ENCODE peak calls at places on chromosomes 6 and 20, in eight cellular contexts. One of them, this sample, is unnamed.

GRCh38 chr6:104995989-104996617 is 39.2 kb downstream of the LIN28B start:
- DNase-seq in fibroblast of lung: peak; percentile 54
- DNase-seq in MM.1S: peak; percentile 9
- DNase-seq in HCT116: no peak
- DNase-seq in kidney: no peak
- DNase-seq in OCI-LY7: no peak
- DNase-seq in PC-9: no peak
- DNase-seq in tibial artery: no peak
- DNase-seq in this sample: no peak

GRCh38 chr6:11414564-11414963 is 123.0 kb upstream of the TMEM170B start:
- DNase-seq in fibroblast of lung: no peak
- DNase-seq in MM.1S: peak; percentile 65
- DNase-seq in HCT116: peak; percentile 57
- DNase-seq in kidney: no peak
- DNase-seq in OCI-LY7: no peak
- DNase-seq in PC-9: peak; percentile 69
- DNase-seq in tibial artery: no peak
- DNase-seq in this sample: no peak

GRCh38 chr6:37624121-37624520 is 73.6 kb downstream of the MDGA1 start:
- DNase-seq in fibroblast of lung: no peak
- DNase-seq in MM.1S: no peak
- DNase-seq in HCT116: no peak
- DNase-seq in kidney: no peak
- DNase-seq in OCI-LY7: no peak
- DNase-seq in PC-9: peak; percentile 95
- DNase-seq in tibial artery: no peak
- DNase-seq in this sample: no peak

GRCh38 chr6:9623228-9623832 is 791.5 kb downstream of the TFAP2A start:
- DNase-seq in fibroblast of lung: no peak
- DNase-seq in MM.1S: peak; percentile 10
- DNase-seq in HCT116: no peak
- DNase-seq in kidney: no peak
- DNase-seq in OCI-LY7: no peak
- DNase-seq in PC-9: no peak
- DNase-seq in tibial artery: no peak
- DNase-seq in this sample: no peak

GRCh38 chr6:20933057-20933792 is 399.0 kb downstream of the CDKAL1 start:
- DNase-seq in fibroblast of lung: no peak
- DNase-seq in MM.1S: no peak
- DNase-seq in HCT116: no peak
- DNase-seq in kidney: no peak
- DNase-seq in OCI-LY7: no peak
- DNase-seq in PC-9: no peak
- DNase-seq in tibial artery: no peak
- DNase-seq in this sample: no peak

GRCh38 chr6:157273756-157274088 is 49.6 kb downstream of the TMEM242 start:
- DNase-seq in fibroblast of lung: peak; percentile 35
- DNase-seq in MM.1S: no peak
- DNase-seq in HCT116: peak; percentile 31
- DNase-seq in kidney: no peak
- DNase-seq in OCI-LY7: peak; percentile 84
- DNase-seq in PC-9: peak; percentile 18
- DNase-seq in tibial artery: no peak
- DNase-seq in this sample: no peak

GRCh38 chr6:70124882-70125535 is 177.9 kb downstream of the COL9A1 start:
- DNase-seq in fibroblast of lung: peak; percentile 38
- DNase-seq in MM.1S: no peak
- DNase-seq in HCT116: no peak
- DNase-seq in kidney: no peak
- DNase-seq in OCI-LY7: no peak
- DNase-seq in PC-9: no peak
- DNase-seq in tibial artery: no peak
- DNase-seq in this sample: no peak

GRCh38 chr20:61628901-61629300 is 376.8 kb downstream of the CDH4 start:
- DNase-seq in fibroblast of lung: no peak
- DNase-seq in MM.1S: no peak
- DNase-seq in HCT116: no peak
- DNase-seq in kidney: peak; percentile 69
- DNase-seq in OCI-LY7: no peak
- DNase-seq in PC-9: no peak
- DNase-seq in tibial artery: no peak
- DNase-seq in this sample: no peak

GRCh38 chr6:142693446-142693845 is 251.5 kb downstream of the HIVEP2 start:
- DNase-seq in fibroblast of lung: peak; percentile 54
- DNase-seq in MM.1S: no peak
- DNase-seq in HCT116: no peak
- DNase-seq in kidney: no peak
- DNase-seq in OCI-LY7: no peak
- DNase-seq in PC-9: no peak
- DNase-seq in tibial artery: no peak
- DNase-seq in this sample: peak; percentile 3

GRCh38 chr6:127869772-127870404 is 31.0 kb downstream of the THEMIS start:
- DNase-seq in fibroblast of lung: no peak
- DNase-seq in MM.1S: no peak
- DNase-seq in HCT116: no peak
- DNase-seq in kidney: no peak
- DNase-seq in OCI-LY7: no peak
- DNase-seq in PC-9: no peak
- DNase-seq in tibial artery: no peak
- DNase-seq in this sample: no peak

GRCh38 chr6:112431803-112432202 is 84.7 kb downstream of the RFPL4B start:
- DNase-seq in fibroblast of lung: no peak
- DNase-seq in MM.1S: no peak
- DNase-seq in HCT116: no peak
- DNase-seq in kidney: no peak
- DNase-seq in OCI-LY7: no peak
- DNase-seq in PC-9: no peak
- DNase-seq in tibial artery: no peak
- DNase-seq in this sample: no peak

GRCh38 chr6:72363844-72364740 is 257.8 kb upstream of the KCNQ5 start:
- DNase-seq in fibroblast of lung: peak; percentile 90
- DNase-seq in MM.1S: no peak
- DNase-seq in HCT116: no peak
- DNase-seq in kidney: no peak
- DNase-seq in OCI-LY7: no peak
- DNase-seq in PC-9: peak; percentile 61
- DNase-seq in tibial artery: no peak
- DNase-seq in this sample: peak; percentile 68

GRCh38 chr6:107965746-107966145 is 7.7 kb upstream of the SEC63 start:
- DNase-seq in fibroblast of lung: no peak
- DNase-seq in MM.1S: no peak
- DNase-seq in HCT116: no peak
- DNase-seq in kidney: no peak
- DNase-seq in OCI-LY7: no peak
- DNase-seq in PC-9: no peak
- DNase-seq in tibial artery: no peak
- DNase-seq in this sample: no peak

GRCh38 chr6:13818341-13818740 is 4.0 kb upstream of the MCUR1 start:
- DNase-seq in fibroblast of lung: no peak
- DNase-seq in MM.1S: no peak
- DNase-seq in HCT116: no peak
- DNase-seq in kidney: no peak
- DNase-seq in OCI-LY7: no peak
- DNase-seq in PC-9: no peak
- DNase-seq in tibial artery: no peak
- DNase-seq in this sample: no peak

GRCh38 chr6:31203345-31203979 is 33.0 kb upstream of the POU5F1 start:
- DNase-seq in fibroblast of lung: peak; percentile 58
- DNase-seq in MM.1S: peak; percentile 85
- DNase-seq in HCT116: peak; percentile 74
- DNase-seq in kidney: no peak
- DNase-seq in OCI-LY7: peak; percentile 74
- DNase-seq in PC-9: peak; percentile 52
- DNase-seq in tibial artery: no peak
- DNase-seq in this sample: peak; percentile 67

GRCh38 chr6:137309078-137309762 is 90.0 kb upstream of the IFNGR1 start:
- DNase-seq in fibroblast of lung: peak; percentile 49
- DNase-seq in MM.1S: no peak
- DNase-seq in HCT116: peak; percentile 22
- DNase-seq in kidney: peak; percentile 81
- DNase-seq in OCI-LY7: no peak
- DNase-seq in PC-9: peak; percentile 77
- DNase-seq in tibial artery: peak; percentile 71
- DNase-seq in this sample: peak; percentile 48

DNA sequence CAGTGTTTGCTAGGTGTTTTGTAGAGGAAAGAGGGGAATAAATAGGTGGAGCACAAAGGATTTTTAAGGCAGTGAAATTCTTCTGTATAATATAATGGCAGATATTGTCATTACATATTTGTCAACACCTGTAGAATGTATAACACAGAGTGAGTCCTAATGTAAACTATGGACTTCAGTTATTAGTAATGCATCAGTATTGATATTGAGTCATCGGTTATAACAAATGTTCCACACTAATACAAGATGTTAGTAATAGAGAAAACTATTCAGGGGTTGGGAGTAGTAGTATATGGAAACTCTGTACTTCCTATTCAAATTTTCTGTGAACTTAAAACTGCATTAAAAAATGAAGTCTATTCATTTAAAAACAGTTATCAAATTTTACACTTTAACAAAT is 299.2 kb downstream of the UBE3D start:
- DNase-seq in fibroblast of lung: no peak
- DNase-seq in MM.1S: no peak
- DNase-seq in HCT116: no peak
- DNase-seq in kidney: no peak
- DNase-seq in OCI-LY7: no peak
- DNase-seq in PC-9: no peak
- DNase-seq in tibial artery: no peak
- DNase-seq in this sample: no peak
- H3K27ac ChIP-seq in fibroblast of lung: no peak overlapping the region
- H3K27ac ChIP-seq in MM.1S: no peak overlapping the region
- H3K27ac ChIP-seq in HCT116: no peak overlapping the region
- H3K27ac ChIP-seq in kidney: no peak overlapping the region
- H3K27ac ChIP-seq in OCI-LY7: no peak overlapping the region
- H3K27ac ChIP-seq in PC-9: no peak overlapping the region
- H3K27ac ChIP-seq in tibial artery: no peak overlapping the region
- H3K27ac ChIP-seq in this sample: no peak overlapping the region

DNA sequence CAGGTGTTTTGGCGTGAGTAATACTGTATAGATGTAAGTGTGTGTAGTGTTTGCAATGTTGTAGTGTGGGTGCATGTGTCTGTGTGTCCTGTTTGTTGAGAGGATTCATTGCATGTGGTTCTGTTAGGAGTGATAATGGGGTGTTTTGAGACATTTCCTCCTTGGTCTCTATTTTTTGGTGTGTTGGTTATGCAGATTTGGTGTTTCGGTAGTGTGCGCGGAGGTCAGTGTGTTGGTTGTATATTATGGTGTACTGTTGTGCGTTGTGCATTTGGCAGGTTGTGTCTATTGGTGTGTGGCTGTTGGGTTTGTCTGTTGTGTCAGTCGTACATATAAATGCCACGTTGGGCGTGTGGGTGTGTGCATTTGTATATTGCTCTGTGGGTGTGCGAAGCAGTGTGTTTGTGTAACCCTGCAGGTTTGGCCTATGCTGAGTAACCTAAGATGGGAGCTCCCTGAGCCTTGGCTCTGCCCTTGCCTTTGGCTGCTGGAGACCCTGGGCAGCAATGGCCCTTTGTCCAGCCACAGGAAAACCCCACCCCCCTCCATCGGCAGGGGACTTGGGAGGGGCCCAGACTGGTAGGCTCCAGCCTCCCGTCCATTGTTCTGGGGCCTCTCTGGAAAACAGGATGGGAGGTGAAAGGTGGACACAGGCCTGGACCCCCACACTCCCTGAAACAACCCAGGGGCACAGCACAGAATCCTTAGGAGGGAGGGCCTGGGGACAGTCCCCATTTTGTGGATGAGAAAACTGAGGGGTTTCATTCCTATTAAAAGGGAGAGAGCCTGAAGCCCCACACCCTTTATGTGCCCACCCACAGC is 10.3 kb upstream of the ID1 start:
- DNase-seq in fibroblast of lung: no peak
- DNase-seq in MM.1S: no peak
- DNase-seq in HCT116: no peak
- DNase-seq in kidney: peak; percentile 86
- DNase-seq in OCI-LY7: no peak
- DNase-seq in PC-9: peak; percentile 52
- DNase-seq in tibial artery: no peak
- DNase-seq in this sample: peak; percentile 75
- H3K4me3 ChIP-seq in fibroblast of lung: no peak overlapping the region
- H3K4me3 ChIP-seq in MM.1S: no peak overlapping the region
- H3K4me3 ChIP-seq in HCT116: peak overlapping the region; percentile 58
- H3K4me3 ChIP-seq in kidney: no peak overlapping the region
- H3K4me3 ChIP-seq in OCI-LY7: no peak overlapping the region
- H3K4me3 ChIP-seq in PC-9: peak overlapping the region; percentile 43
- H3K4me3 ChIP-seq in tibial artery: no peak overlapping the region
- H3K4me3 ChIP-seq in this sample: no peak overlapping the region

DNA sequence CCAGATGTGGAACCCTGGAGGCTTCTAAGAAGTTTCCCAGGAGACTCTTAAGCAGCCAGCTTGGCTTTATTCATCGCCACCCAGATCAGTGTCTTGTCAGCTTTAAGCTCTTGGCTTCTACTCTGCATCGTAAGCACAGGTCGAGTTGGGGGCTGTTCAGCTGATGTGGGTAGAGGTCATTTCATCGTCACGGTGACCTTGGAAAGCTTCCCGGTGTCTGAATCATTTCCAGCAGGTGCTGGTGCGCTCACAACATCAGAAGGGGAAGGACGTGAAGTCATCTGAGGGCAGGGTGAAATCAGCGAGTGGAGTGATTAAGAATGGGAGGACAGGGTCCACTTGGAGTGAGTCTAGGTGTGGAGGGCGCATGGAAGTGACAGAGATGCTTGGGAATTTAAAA is 112.6 kb downstream of the SASH1 start:
- DNase-seq in fibroblast of lung: peak; percentile 88
- DNase-seq in MM.1S: no peak
- DNase-seq in HCT116: no peak
- DNase-seq in kidney: no peak
- DNase-seq in OCI-LY7: no peak
- DNase-seq in PC-9: no peak
- DNase-seq in tibial artery: no peak
- DNase-seq in this sample: no peak
- H3K27ac ChIP-seq in fibroblast of lung: no peak overlapping the region
- H3K27ac ChIP-seq in MM.1S: no peak overlapping the region
- H3K27ac ChIP-seq in HCT116: no peak overlapping the region
- H3K27ac ChIP-seq in kidney: no peak overlapping the region
- H3K27ac ChIP-seq in OCI-LY7: no peak overlapping the region
- H3K27ac ChIP-seq in PC-9: no peak overlapping the region
- H3K27ac ChIP-seq in tibial artery: no peak overlapping the region
- H3K27ac ChIP-seq in this sample: no peak overlapping the region

DNA sequence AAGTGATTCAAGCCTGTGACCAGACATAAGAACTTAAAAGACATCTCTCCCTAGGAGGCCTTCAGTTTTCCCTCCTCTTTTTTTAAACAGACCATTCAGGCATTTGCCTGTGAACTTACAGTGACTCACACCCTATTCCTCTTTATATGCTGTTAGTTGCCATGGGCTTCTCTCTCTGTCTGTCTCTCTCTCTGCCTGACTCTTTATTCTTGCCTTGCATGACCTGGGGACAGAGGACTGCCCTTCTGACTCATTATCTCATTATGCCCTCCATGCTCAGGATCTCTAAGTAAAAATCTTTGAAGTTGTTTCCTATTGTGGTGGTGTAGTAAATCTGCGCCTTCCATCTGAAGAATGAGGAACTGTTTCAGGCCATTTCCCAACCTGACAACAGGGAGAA is 442.2 kb upstream of the MAN1A1 start:
- DNase-seq in fibroblast of lung: no peak
- DNase-seq in MM.1S: no peak
- DNase-seq in HCT116: peak; percentile 29
- DNase-seq in kidney: no peak
- DNase-seq in OCI-LY7: no peak
- DNase-seq in PC-9: no peak
- DNase-seq in tibial artery: no peak
- DNase-seq in this sample: no peak
- H3K4me3 ChIP-seq in fibroblast of lung: no peak overlapping the region
- H3K4me3 ChIP-seq in MM.1S: no peak overlapping the region
- H3K4me3 ChIP-seq in HCT116: no peak overlapping the region
- H3K4me3 ChIP-seq in kidney: no peak overlapping the region
- H3K4me3 ChIP-seq in OCI-LY7: no peak overlapping the region
- H3K4me3 ChIP-seq in PC-9: no peak overlapping the region
- H3K4me3 ChIP-seq in tibial artery: no peak overlapping the region
- H3K4me3 ChIP-seq in this sample: no peak overlapping the region

This sample was measured in SJSA1.